ENCODE peak calls at places on chromosomes 11 and 22, in four cellular contexts. One of them, this sample, is unnamed.

GRCh38 chr11:104918113-104918824 is 20.0 kb upstream of the CASP12 start:
- DNase-seq in K562: no peak
- DNase-seq in SK-N-SH: no peak
- DNase-seq in H1: no peak
- DNase-seq in this sample: no peak

GRCh38 chr11:34192481-34193401 is 87.3 kb downstream of the NAT10 start:
- DNase-seq in K562: no peak
- DNase-seq in SK-N-SH: peak
- DNase-seq in H1: no peak
- DNase-seq in this sample: no peak

GRCh38 chr11:116357769-116358544 is 414.8 kb downstream of the BUD13 start:
- DNase-seq in K562: peak
- DNase-seq in SK-N-SH: no peak
- DNase-seq in H1: peak
- DNase-seq in this sample: peak

GRCh38 chr11:74839445-74839844 is 90.8 kb downstream of the RNF169 start:
- DNase-seq in K562: no peak
- DNase-seq in SK-N-SH: no peak
- DNase-seq in H1: no peak
- DNase-seq in this sample: no peak

GRCh38 chr11:27205269-27205668 is 157.7 kb downstream of the CCDC34 start:
- DNase-seq in K562: no peak
- DNase-seq in SK-N-SH: no peak
- DNase-seq in H1: no peak
- DNase-seq in this sample: no peak

GRCh38 chr22:28021998-28022660 is 103.1 kb upstream of the PITPNB start:
- DNase-seq in K562: no peak
- DNase-seq in SK-N-SH: no peak
- DNase-seq in H1: no peak
- DNase-seq in this sample: no peak

GRCh38 chr22:29312218-29313125 is 3.0 kb downstream of the RASL10A start:
- DNase-seq in K562: no peak
- DNase-seq in SK-N-SH: peak
- DNase-seq in H1: no peak
- DNase-seq in this sample: no peak

GRCh38 chr11:69542314-69543168 is 61.1 kb downstream of the LINC01488 start:
- DNase-seq in K562: no peak
- DNase-seq in SK-N-SH: no peak
- DNase-seq in H1: no peak
- DNase-seq in this sample: no peak

GRCh38 chr11:12901272-12901671 is 107.8 kb upstream of the RASSF10 start:
- DNase-seq in K562: no peak
- DNase-seq in SK-N-SH: no peak
- DNase-seq in H1: no peak
- DNase-seq in this sample: no peak

GRCh38 chr11:1896895-1897294 is 5.2 kb upstream of the PRR33 start:
- DNase-seq in K562: no peak
- DNase-seq in SK-N-SH: no peak
- DNase-seq in H1: no peak
- DNase-seq in this sample: no peak

GRCh38 chr22:44023404-44024287 is 456 bp upstream of the PARVB start:
- DNase-seq in K562: peak
- DNase-seq in SK-N-SH: peak
- DNase-seq in H1: no peak
- DNase-seq in this sample: peak

GRCh38 chr22:36863281-36863680 is 2.5 kb downstream of the NCF4 start:
- DNase-seq in K562: no peak
- DNase-seq in SK-N-SH: no peak
- DNase-seq in H1: no peak
- DNase-seq in this sample: no peak

GRCh38 chr22:38858492-38858891 is 13.5 kb downstream of the CBX6 start:
- DNase-seq in K562: no peak
- DNase-seq in SK-N-SH: no peak
- DNase-seq in H1: no peak
- DNase-seq in this sample: no peak

GRCh38 chr11:72578991-72579815 is 95.0 kb downstream of the PDE2A start:
- DNase-seq in K562: no peak
- DNase-seq in SK-N-SH: no peak
- DNase-seq in H1: no peak
- DNase-seq in this sample: peak

GRCh38 chr11:79116600-79116999 is 324.2 kb downstream of the TENM4 start:
- DNase-seq in K562: no peak
- DNase-seq in SK-N-SH: no peak
- DNase-seq in H1: no peak
- DNase-seq in this sample: no peak

GRCh38 chr11:73981051-73981805 is 1.4 kb downstream of the UCP2 start:
- DNase-seq in K562: no peak
- DNase-seq in SK-N-SH: no peak
- DNase-seq in H1: no peak
- DNase-seq in this sample: no peak

DNA sequence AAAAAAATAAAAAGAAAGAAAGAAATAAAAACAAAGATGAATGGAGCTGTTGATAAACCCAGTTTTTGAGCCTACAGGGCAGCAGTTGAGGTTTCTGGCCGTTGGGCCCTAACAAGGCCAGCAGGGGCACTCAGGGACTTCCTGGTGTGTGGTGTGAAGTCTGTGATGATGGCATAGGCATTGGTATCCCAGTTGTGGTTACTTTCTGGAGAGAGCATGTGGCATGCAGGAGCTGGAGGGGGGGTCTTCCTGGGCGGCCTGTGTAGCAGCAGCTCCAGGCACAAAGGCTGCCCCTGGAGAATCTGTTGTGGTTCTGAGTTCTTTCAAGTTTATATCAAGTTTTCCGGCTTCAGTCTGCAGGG is 2.0 kb upstream of the TXNRD2 start:
- DNase-seq in K562: no peak
- DNase-seq in SK-N-SH: peak
- DNase-seq in H1: no peak
- DNase-seq in this sample: no peak
- TF ChIP-seq TEAD4 in K562: no peak
- TF ChIP-seq TEAD4 in SK-N-SH: no peak
- TF ChIP-seq TEAD4 in H1: no peak
- TF ChIP-seq TEAD4 in this sample: no peak

GRCh38 chr11:25733777-25734176 is 598.2 kb upstream of the ANO3 start:
- DNase-seq in K562: no peak
- DNase-seq in SK-N-SH: no peak
- DNase-seq in H1: no peak
- DNase-seq in this sample: no peak
- TF ChIP-seq TEAD4 in K562: no peak
- TF ChIP-seq TEAD4 in SK-N-SH: no peak
- TF ChIP-seq TEAD4 in H1: no peak
- TF ChIP-seq TEAD4 in this sample: no peak

GRCh38 chr11:110298298-110298765 is 1.9 kb upstream of the RDX start:
- DNase-seq in K562: no peak
- DNase-seq in SK-N-SH: no peak
- DNase-seq in H1: no peak
- DNase-seq in this sample: no peak
- TF ChIP-seq TEAD4 in K562: no peak
- TF ChIP-seq TEAD4 in SK-N-SH: no peak
- TF ChIP-seq TEAD4 in H1: no peak
- TF ChIP-seq TEAD4 in this sample: no peak

DNA sequence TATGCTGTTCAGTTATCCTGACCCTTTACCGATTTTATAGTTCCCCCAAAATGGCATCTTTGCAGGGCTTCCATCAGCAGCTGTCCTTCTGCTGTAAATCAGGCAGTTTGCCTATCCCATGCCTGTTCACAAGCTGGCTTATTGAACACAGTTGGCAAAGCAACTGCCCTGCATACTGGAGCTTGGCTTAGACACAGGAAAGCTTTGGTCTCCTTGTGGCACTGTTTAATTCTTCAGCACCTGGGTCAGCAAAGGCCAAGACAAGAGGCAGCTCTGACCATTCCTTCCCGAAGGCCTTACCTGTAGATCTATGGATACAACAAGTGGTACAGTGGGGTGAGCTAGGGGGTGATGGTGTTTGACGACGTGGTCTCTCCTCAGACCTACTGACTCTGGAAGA is 32.2 kb downstream of the TSPAN18 start:
- DNase-seq in K562: no peak
- DNase-seq in SK-N-SH: no peak
- DNase-seq in H1: no peak
- DNase-seq in this sample: no peak
- TF ChIP-seq TEAD4 in K562: no peak
- TF ChIP-seq TEAD4 in SK-N-SH: no peak
- TF ChIP-seq TEAD4 in H1: no peak
- TF ChIP-seq TEAD4 in this sample: no peak

GRCh38 chr22:49852898-49853894 is at the start of gene ZBED4:
- DNase-seq in K562: peak
- DNase-seq in SK-N-SH: peak
- DNase-seq in H1: peak
- DNase-seq in this sample: peak
- TF ChIP-seq TEAD4 in K562: no peak
- TF ChIP-seq TEAD4 in SK-N-SH: no peak
- TF ChIP-seq TEAD4 in H1: no peak
- TF ChIP-seq TEAD4 in this sample: no peak

GRCh38 chr11:48307760-48308386 is 1.9 kb downstream of the OR4S1 start:
- DNase-seq in K562: peak
- DNase-seq in SK-N-SH: peak
- DNase-seq in H1: no peak
- DNase-seq in this sample: peak
- TF ChIP-seq TEAD4 in K562: no peak
- TF ChIP-seq TEAD4 in SK-N-SH: no peak
- TF ChIP-seq TEAD4 in H1: no peak
- TF ChIP-seq TEAD4 in this sample: no peak

This sample was measured in WTC11.